ENCODE peak calls at places on chromosomes 11 and 22, in six cellular contexts. X is stimulated activated CD4-positive, alpha-beta T cell treated with anti-CD3 and anti-CD28 coated beads, Interleukin-4, amount 100 ng/mL, for 4 hours; Q is colonic mucosa; W is HAP-1; K is NCI-H2029; S is IMR-90. Y is an unnamed sample.

GRCh38 chr11:71518506-71519471 is 8.3 kb upstream of the KRTAP5-7 start:
- DNase-seq in X (no peak), Q (no peak), W (no peak), K (no peak), S (no peak), Y (no peak)

GRCh38 chr11:4677948-4678347 is 19.7 kb downstream of the OR51E2 start:
- DNase-seq in X (no peak), Q (no peak), W (no peak), K (peak), S (no peak), Y (no peak)

GRCh38 chr11:16352707-16353106 is 3.6 kb downstream of the SOX6 start:
- DNase-seq in X (no peak), Q (no peak), W (no peak), K (peak), S (no peak), Y (no peak)

GRCh38 chr11:116134450-116134849 is 630.2 kb upstream of the CADM1 start:
- DNase-seq in X (no peak), Q (no peak), W (no peak), K (no peak), S (no peak), Y (no peak)

GRCh38 chr11:17992916-17993315 is 19.9 kb downstream of the SERGEF start:
- DNase-seq in X (no peak), Q (no peak), W (no peak), K (peak), S (no peak), Y (no peak)

GRCh38 chr11:7204778-7205177 is 46.9 kb upstream of the SYT9 start:
- DNase-seq in X (no peak), Q (no peak), W (no peak), K (no peak), S (no peak), Y (no peak)

GRCh38 chr11:123479048-123479837 is 49.2 kb downstream of the GRAMD1B start:
- DNase-seq in X (no peak), Q (no peak), W (no peak), K (no peak), S (no peak), Y (peak)

GRCh38 chr11:85196955-85197354 is 430.2 kb downstream of the DLG2 start:
- DNase-seq in X (no peak), Q (no peak), W (no peak), K (no peak), S (no peak), Y (no peak)

GRCh38 chr11:112025682-112026081 is 474 bp downstream of the DLAT start:
- DNase-seq in X (no peak), Q (no peak), W (peak), K (no peak), S (peak), Y (no peak)

GRCh38 chr22:28123989-28124766 is 205.1 kb upstream of the PITPNB start:
- DNase-seq in X (no peak), Q (no peak), W (no peak), K (no peak), S (no peak), Y (no peak)

Y was measured in GM12878.